ENCODE peak calls at places on chromosome 15, in five cellular contexts. L is GM20000, B is testis, S is OCI-LY7, N is osteoblast. F is an unnamed sample.

GRCh38 chr15:51731549-51732267 is 5.7 kb downstream of the LYSMD2 start:
- DNase-seq in L (peak), B (no peak), S (peak), N (no peak), F (peak)

GRCh38 chr15:68528891-68529290 is 49.9 kb upstream of the CORO2B start:
- DNase-seq in L (no peak), B (no peak), S (no peak), N (peak), F (no peak)

GRCh38 chr15:94523873-94524272 is 292.5 kb downstream of the MCTP2 start:
- DNase-seq in L (no peak), B (no peak), S (no peak), N (no peak), F (no peak)

GRCh38 chr15:71823801-71824200 is 13.4 kb downstream of the NR2E3 start:
- DNase-seq in L (no peak), B (no peak), S (no peak), N (no peak), F (no peak)

GRCh38 chr15:38879909-38880471 is 315.4 kb upstream of the RASGRP1 start:
- DNase-seq in L (no peak), B (no peak), S (no peak), N (peak), F (no peak)

GRCh38 chr15:52018244-52018643 is 775 bp upstream of the MAPK6 start:
- DNase-seq in L (no peak), B (no peak), S (no peak), N (peak), F (no peak)

GRCh38 chr15:41494922-41495735 is 1.5 kb downstream of the ITPKA start:
- DNase-seq in L (peak), B (peak), S (peak), N (peak), F (peak)

GRCh38 chr15:98767692-98768091 is 119.4 kb downstream of the IGF1R start:
- DNase-seq in L (no peak), B (no peak), S (no peak), N (no peak), F (no peak)

GRCh38 chr15:87871738-87872315 is 384.7 kb downstream of the NTRK3 start:
- DNase-seq in L (no peak), B (no peak), S (no peak), N (no peak), F (no peak)

GRCh38 chr15:81573098-81573746 is 199.2 kb upstream of the TMC3 start:
- DNase-seq in L (no peak), B (no peak), S (no peak), N (no peak), F (no peak)

GRCh38 chr15:22930782-22931484 is 49.2 kb downstream of the CYFIP1 start:
- DNase-seq in L (no peak), B (peak), S (peak), N (peak), F (no peak)

GRCh38 chr15:68572309-68572708 is 6.5 kb upstream of the CORO2B start:
- DNase-seq in L (no peak), B (no peak), S (no peak), N (no peak), F (no peak)

DNA sequence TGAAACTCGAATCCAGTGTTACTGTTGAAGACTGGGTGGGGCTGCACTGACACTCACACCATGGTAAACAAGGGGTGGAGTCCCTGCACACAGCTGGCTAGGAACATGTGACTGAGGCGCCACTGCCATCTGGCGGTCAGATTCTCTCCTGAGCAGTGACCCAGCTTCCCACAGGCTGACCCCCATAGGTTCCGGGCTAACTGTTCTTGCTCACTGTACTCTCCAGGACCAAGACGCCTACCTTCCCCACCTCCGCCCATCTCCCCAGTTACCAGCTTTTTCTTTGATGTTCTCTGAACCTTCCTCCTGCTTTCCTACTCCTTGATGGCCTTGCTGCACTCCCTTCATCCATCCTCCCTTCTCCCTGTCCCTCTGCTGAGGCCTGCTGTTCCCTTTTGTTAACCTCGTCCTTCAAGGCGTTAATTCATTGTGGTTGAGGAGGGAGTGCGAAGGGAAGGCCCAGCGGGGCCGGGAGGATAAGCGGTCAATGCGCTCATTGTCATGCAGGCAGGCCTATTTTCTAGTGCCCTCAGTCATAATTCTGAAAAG is 115.2 kb downstream of the ATP8B4 start:
- DNase-seq in L (peak), B (peak), S (peak), N (peak), F (peak)
- TF ChIP-seq CTCF in L (peak), B (peak), S (peak), N (peak), F (peak)

GRCh38 chr15:27092404-27092803 is 121.4 kb downstream of the GABRG3 start:
- DNase-seq in L (no peak), B (no peak), S (no peak), N (no peak), F (no peak)

GRCh38 chr15:27101982-27102381 is 131.0 kb downstream of the GABRG3 start:
- DNase-seq in L (no peak), B (no peak), S (no peak), N (no peak), F (no peak)

GRCh38 chr15:27091270-27091940 is 120.4 kb downstream of the GABRG3 start:
- DNase-seq in L (no peak), B (no peak), S (no peak), N (no peak), F (no peak)

GRCh38 chr15:27097506-27097905 is 126.5 kb downstream of the GABRG3 start:
- DNase-seq in L (no peak), B (no peak), S (no peak), N (no peak), F (no peak)

GRCh38 chr15:27095809-27096580 is 125.0 kb downstream of the GABRG3 start:
- DNase-seq in L (no peak), B (no peak), S (no peak), N (no peak), F (no peak)
- TF ChIP-seq CTCF in L (no peak), B (no peak), S (no peak), N (no peak), F (no peak)

GRCh38 chr15:78838480-78838879 is 27.2 kb upstream of the ADAMTS7 start:
- DNase-seq in L (no peak), B (no peak), S (no peak), N (no peak), F (no peak)

GRCh38 chr15:78840661-78841060 is 29.4 kb upstream of the ADAMTS7 start:
- DNase-seq in L (peak), B (no peak), S (peak), N (peak), F (peak)

GRCh38 chr15:78837131-78837530 is 25.9 kb upstream of the ADAMTS7 start:
- DNase-seq in L (no peak), B (no peak), S (peak), N (no peak), F (no peak)

GRCh38 chr15:78836333-78836732 is 25.1 kb upstream of the ADAMTS7 start:
- DNase-seq in L (no peak), B (no peak), S (no peak), N (no peak), F (no peak)

GRCh38 chr15:78837543-78837942 is 26.3 kb upstream of the ADAMTS7 start:
- DNase-seq in L (no peak), B (no peak), S (no peak), N (no peak), F (no peak)
- TF ChIP-seq CTCF in L (no peak), B (no peak), S (peak), N (no peak), F (no peak)

GRCh38 chr15:75202251-75203016 is 752 bp downstream of the C15orf39 start:
- DNase-seq in L (peak), B (peak), S (peak), N (peak), F (peak)
- TF ChIP-seq CTCF in L (no peak), B (no peak), S (peak), N (no peak), F (peak)

GRCh38 chr15:76648732-76649444 is 256.3 kb downstream of the SCAPER start:
- DNase-seq in L (no peak), B (no peak), S (no peak), N (no peak), F (no peak)

GRCh38 chr15:76642671-76643070 is 262.5 kb downstream of the SCAPER start:
- DNase-seq in L (peak), B (no peak), S (no peak), N (no peak), F (no peak)

DNA sequence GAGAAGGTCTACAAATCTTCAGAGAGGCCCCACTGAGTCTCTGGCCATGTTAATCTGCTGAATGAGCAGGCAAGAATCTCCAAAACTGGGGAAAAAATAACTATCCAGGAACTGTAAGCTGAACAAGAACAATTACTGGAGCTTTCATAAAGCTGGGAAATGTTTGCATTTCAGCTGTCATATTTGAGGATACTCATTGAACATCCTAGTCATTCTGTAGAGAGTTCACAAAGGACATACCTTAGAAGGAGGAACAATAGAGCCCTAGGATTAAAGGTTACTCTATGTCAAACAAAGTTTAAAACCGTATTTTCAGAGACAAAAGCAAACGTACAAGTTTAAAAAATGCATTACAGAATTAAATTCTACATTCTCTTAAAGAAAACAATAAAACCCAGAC is 257.5 kb downstream of the SCAPER start:
- DNase-seq in L (no peak), B (no peak), S (no peak), N (no peak), F (no peak)
- TF ChIP-seq CTCF in L (no peak), B (no peak), S (no peak), N (no peak), F (no peak)

DNA sequence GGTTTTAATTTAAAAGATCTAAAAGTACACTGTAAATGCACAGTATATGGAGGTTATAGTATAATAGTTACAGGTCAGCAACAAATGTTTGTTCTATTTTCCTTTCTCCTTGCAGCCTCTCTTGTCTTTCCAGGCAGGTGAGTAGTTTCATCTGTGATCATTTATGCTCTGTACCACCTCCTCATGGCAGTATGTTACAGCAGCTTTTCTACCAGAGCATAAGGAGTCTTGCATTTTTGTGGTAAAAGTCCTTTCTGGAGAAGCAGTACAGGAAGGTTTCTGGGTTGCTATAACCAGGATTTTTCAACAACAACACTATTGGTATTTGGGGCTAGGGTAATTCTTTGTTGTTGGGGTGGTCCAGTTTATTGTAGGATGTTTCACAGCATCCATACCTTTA is 59.5 kb downstream of the ZNF609 start:
- DNase-seq in L (no peak), B (no peak), S (no peak), N (no peak), F (no peak)
- TF ChIP-seq CTCF in L (no peak), B (no peak), S (peak), N (no peak), F (no peak)

GRCh38 chr15:93520206-93520605 is 431.2 kb upstream of the RGMA start:
- DNase-seq in L (no peak), B (no peak), S (no peak), N (no peak), F (no peak)
- TF ChIP-seq CTCF in L (no peak), B (no peak), S (no peak), N (no peak), F (no peak)